ENCODE peak calls at places on chromosomes 3 and 15, in seven cellular contexts. S, V, I, B, O, F and Q are unnamed samples.

GRCh38 chr3:187858086-187858485 is 112.8 kb upstream of the BCL6 start:
- DNase-seq in S (no peak), V (peak), I (no peak), B (no peak), O (no peak), F (no peak), Q (no peak)

GRCh38 chr3:63762180-63762579 is 56.9 kb upstream of the C3orf49 start:
- DNase-seq in S (no peak), V (no peak), I (no peak), B (no peak), O (peak), F (no peak), Q (no peak)

GRCh38 chr15:80679167-80679804 is 15.8 kb upstream of the ABHD17C start:
- DNase-seq in S (no peak), V (no peak), I (no peak), B (no peak), O (no peak), F (no peak), Q (no peak)

GRCh38 chr15:81015595-81016252 is 15.0 kb downstream of the TLNRD1 start:
- DNase-seq in S (peak), V (no peak), I (no peak), B (no peak), O (no peak), F (no peak), Q (no peak)

GRCh38 chr15:78996876-78997275 is 52.0 kb upstream of the CTSH start:
- DNase-seq in S (no peak), V (peak), I (no peak), B (peak), O (no peak), F (no peak), Q (no peak)

GRCh38 chr3:26840272-26840870 is 217.8 kb downstream of the LRRC3B start:
- DNase-seq in S (no peak), V (no peak), I (no peak), B (no peak), O (no peak), F (no peak), Q (no peak)

GRCh38 chr3:8457039-8457438 is 44.6 kb upstream of the LMCD1 start:
- DNase-seq in S (no peak), V (no peak), I (peak), B (no peak), O (no peak), F (no peak), Q (no peak)

GRCh38 chr3:107979538-107979937 is 111.3 kb downstream of the CD47 start:
- DNase-seq in S (no peak), V (no peak), I (peak), B (no peak), O (no peak), F (no peak), Q (no peak)

GRCh38 chr15:70703483-70703882 is 59.9 kb downstream of the UACA start:
- DNase-seq in S (no peak), V (no peak), I (peak), B (no peak), O (peak), F (no peak), Q (no peak)

GRCh38 chr3:84965141-84965540 is 6.4 kb downstream of the CADM2 start:
- DNase-seq in S (peak), V (no peak), I (peak), B (no peak), O (peak), F (no peak), Q (no peak)

GRCh38 chr15:60932051-60932915 is 296.8 kb downstream of the RORA start:
- DNase-seq in S (no peak), V (peak), I (peak), B (peak), O (peak), F (no peak), Q (no peak)

GRCh38 chr3:19559724-19560442 is 374.1 kb downstream of the EFHB start:
- DNase-seq in S (no peak), V (no peak), I (no peak), B (no peak), O (no peak), F (no peak), Q (peak)

GRCh38 chr3:169562988-169563774 is 100.3 kb downstream of the MECOM start:
- DNase-seq in S (no peak), V (no peak), I (no peak), B (peak), O (peak), F (no peak), Q (no peak)

GRCh38 chr3:14570089-14570488 is 29.9 kb upstream of the GRIP2 start:
- DNase-seq in S (peak), V (no peak), I (no peak), B (no peak), O (no peak), F (no peak), Q (no peak)

GRCh38 chr3:123258811-123259420 is 57.2 kb downstream of the SEC22A start:
- DNase-seq in S (no peak), V (no peak), I (peak), B (peak), O (peak), F (peak), Q (no peak)

GRCh38 chr3:189641776-189642175 is 10.6 kb downstream of the TP63 start:
- DNase-seq in S (no peak), V (no peak), I (no peak), B (peak), O (no peak), F (no peak), Q (no peak)

GRCh38 chr3:72465853-72466252 is 382.4 kb downstream of the SHQ1 start:
- DNase-seq in S (no peak), V (no peak), I (no peak), B (no peak), O (no peak), F (no peak), Q (no peak)

GRCh38 chr3:189121088-189121487 is 50.7 kb upstream of the TPRG1 start:
- DNase-seq in S (no peak), V (no peak), I (peak), B (no peak), O (no peak), F (no peak), Q (no peak)

GRCh38 chr3:158105710-158106438 is at the start of gene SHOX2:
- DNase-seq in S (peak), V (peak), I (peak), B (no peak), O (peak), F (no peak), Q (peak)

GRCh38 chr3:185070491-185071335 is 82.1 kb downstream of the C3orf70 start:
- DNase-seq in S (peak), V (no peak), I (peak), B (no peak), O (peak), F (no peak), Q (no peak)

GRCh38 chr3:122407946-122408345 is 7.9 kb downstream of the WDR5B start:
- DNase-seq in S (no peak), V (no peak), I (no peak), B (no peak), O (no peak), F (no peak), Q (no peak)

GRCh38 chr15:70602834-70603560 is 160.4 kb downstream of the UACA start:
- DNase-seq in S (no peak), V (no peak), I (no peak), B (no peak), O (no peak), F (no peak), Q (no peak)

GRCh38 chr3:38541800-38542199 is 45.7 kb downstream of the EXOG start:
- DNase-seq in S (no peak), V (no peak), I (peak), B (no peak), O (peak), F (no peak), Q (no peak)

GRCh38 chr3:50531201-50531600 is 27.8 kb upstream of the CACNA2D2 start:
- DNase-seq in S (no peak), V (no peak), I (no peak), B (no peak), O (no peak), F (no peak), Q (no peak)

GRCh38 chr15:90610220-90610619 is 80.5 kb downstream of the CRTC3 start:
- DNase-seq in S (no peak), V (no peak), I (peak), B (no peak), O (no peak), F (peak), Q (no peak)

GRCh38 chr15:94526071-94526689 is 294.8 kb downstream of the MCTP2 start:
- DNase-seq in S (no peak), V (no peak), I (no peak), B (peak), O (peak), F (no peak), Q (no peak)

GRCh38 chr3:149752051-149752787 is at the start of gene COMMD2:
- DNase-seq in S (peak), V (peak), I (peak), B (peak), O (peak), F (peak), Q (peak)
- TF ChIP-seq CTCF in S (peak), V (peak), I (peak), B (no peak), O (peak), F (peak), Q (peak)

GRCh38 chr3:152330565-152330964 is 61.8 kb downstream of the MBNL1 start:
- DNase-seq in S (no peak), V (no peak), I (no peak), B (no peak), O (no peak), F (no peak), Q (no peak)
- TF ChIP-seq CTCF in S (no peak), V (no peak), I (no peak), B (no peak), O (no peak), F (no peak), Q (no peak)

GRCh38 chr3:195847061-195847950 is 35.6 kb upstream of the MUC4 start:
- DNase-seq in S (no peak), V (peak), I (peak), B (peak), O (no peak), F (no peak), Q (no peak)

GRCh38 chr3:195850857-195851531 is 39.3 kb upstream of the MUC4 start:
- DNase-seq in S (peak), V (peak), I (peak), B (peak), O (peak), F (peak), Q (peak)

GRCh38 chr3:195844671-195845218 is 33.0 kb upstream of the MUC4 start:
- DNase-seq in S (no peak), V (peak), I (no peak), B (no peak), O (no peak), F (no peak), Q (no peak)

GRCh38 chr3:195849322-195850074 is 37.8 kb upstream of the MUC4 start:
- DNase-seq in S (peak), V (peak), I (no peak), B (peak), O (no peak), F (no peak), Q (no peak)

GRCh38 chr3:195845483-195845882 is 33.8 kb upstream of the MUC4 start:
- DNase-seq in S (no peak), V (no peak), I (no peak), B (no peak), O (no peak), F (no peak), Q (no peak)
- TF ChIP-seq CTCF in S (no peak), V (no peak), I (no peak), B (no peak), O (no peak), F (no peak), Q (no peak)

GRCh38 chr3:12471228-12471627 is 13.1 kb upstream of the TSEN2 start:
- DNase-seq in S (no peak), V (no peak), I (no peak), B (peak), O (no peak), F (no peak), Q (no peak)
- TF ChIP-seq CTCF in S (no peak), V (no peak), I (no peak), B (peak), O (no peak), F (no peak), Q (no peak)